ENCODE peak calls at places on chromosomes 16 and 17, in five cellular contexts. G is spleen, I is GM12891, Z is heart left ventricle, A is A549. J is an unnamed sample.
A peak's percentile ranks its signal among the peaks of the same experiment; 100 is the strongest.

GRCh38 chr17:73308017-73308823 is 3.6 kb downstream of the CDC42EP4 start:
- DNase-seq in G (no peak), I (no peak), A (peak; percentile 95), Z (peak; percentile 88), J (peak; percentile 98)

GRCh38 chr17:17784599-17785264 is 52.1 kb downstream of the SREBF1 start:
- DNase-seq in I (no peak), Z (peak; percentile 65), G (no peak), A (peak; percentile 71), J (no peak)

GRCh38 chr16:11632455-11632921 is 35.8 kb upstream of the SNN start:
- DNase-seq in I (no peak), Z (peak; percentile 70), G (peak; percentile 78), A (no peak), J (peak; percentile 66)

GRCh38 chr16:62041401-62041800 is 5.2 kb upstream of the CDH8 start:
- DNase-seq in Z (no peak), A (peak; percentile 53), G (no peak), I (no peak), J (peak; percentile 45)

GRCh38 chr17:50288306-50288705 is 14.0 kb downstream of the TMEM92 start:
- DNase-seq in I (no peak), Z (no peak), A (no peak), G (no peak), J (no peak)

GRCh38 chr16:12178251-12178990 is 201.9 kb downstream of the SNX29 start:
- DNase-seq in Z (peak; percentile 62), A (no peak), I (no peak), G (no peak), J (no peak)

GRCh38 chr16:17343729-17344128 is 127.0 kb downstream of the XYLT1 start:
- DNase-seq in Z (no peak), G (no peak), A (no peak), I (no peak), J (no peak)

GRCh38 chr16:52572656-52573055 is 25.7 kb upstream of the TOX3 start:
- DNase-seq in G (no peak), Z (no peak), A (no peak), I (no peak), J (no peak)

GRCh38 chr17:75525806-75526554 is 483 bp downstream of the LLGL2 start:
- DNase-seq in A (no peak), G (peak; percentile 85), Z (no peak), I (no peak), J (no peak)

GRCh38 chr16:73329363-73330306 is 281.7 kb upstream of the ZFHX3 start:
- DNase-seq in I (no peak), A (no peak), G (no peak), Z (no peak), J (no peak)

GRCh38 chr17:73663614-73664013 is 19.4 kb upstream of the SDK2 start:
- DNase-seq in G (no peak), A (no peak), I (no peak), Z (no peak), J (no peak)

GRCh38 chr17:2076461-2076984 is 21.6 kb downstream of the HIC1 start:
- DNase-seq in G (no peak), Z (no peak), I (no peak), A (no peak), J (no peak)

GRCh38 chr17:38724337-38724988 is 5.7 kb upstream of the CISD3 start:
- DNase-seq in I (no peak), Z (peak; percentile 85), A (no peak), G (peak; percentile 85), J (peak; percentile 75)

GRCh38 chr16:1979271-1980025 is 1.8 kb downstream of the NOXO1 start:
- DNase-seq in G (no peak), A (no peak), I (no peak), Z (no peak), J (no peak)
- TF ChIP-seq POLR2A in G (no peak), A (no peak), I (no peak), Z (no peak), J (no peak)

DNA sequence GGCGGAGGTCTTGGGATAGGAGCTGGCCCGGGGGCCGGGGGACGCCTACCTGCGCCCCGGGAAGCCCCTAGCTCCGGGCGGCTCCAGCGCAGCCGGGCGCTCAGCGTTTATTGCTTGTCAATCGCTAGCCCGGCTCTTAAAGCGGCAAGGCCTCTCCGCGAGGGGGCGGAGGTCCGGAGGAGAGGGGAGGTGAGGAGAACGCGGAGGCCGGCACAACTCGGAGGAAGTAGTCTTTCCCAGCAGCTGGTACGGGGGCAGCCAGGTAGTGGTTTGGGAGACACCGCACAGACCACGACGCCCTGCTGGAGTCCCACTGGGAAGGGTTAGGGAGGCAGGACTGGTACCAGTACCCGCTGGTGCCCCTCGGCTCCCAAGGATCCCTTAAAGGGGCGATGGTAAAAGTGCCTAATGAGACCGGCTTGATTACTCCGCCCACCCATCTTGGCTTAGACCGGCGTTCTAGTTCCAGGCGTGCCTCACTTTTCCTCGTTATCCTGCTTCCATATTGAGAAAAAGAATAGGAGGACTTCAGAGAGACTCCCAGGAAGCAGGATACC is at the start of gene MPP2:
- DNase-seq in Z (peak; percentile 73), A (peak; percentile 71), I (peak; percentile 61), G (peak; percentile 83), J (peak; percentile 57)
- TF ChIP-seq POLR2A in Z (no peak), A (no peak), I (no peak), G (no peak), J (no peak)

GRCh38 chr16:48365030-48365600 is 20.1 kb downstream of the SIAH1 start:
- DNase-seq in G (no peak), I (no peak), Z (no peak), A (peak; percentile 30), J (no peak)

GRCh38 chr16:48366165-48367093 is 18.8 kb downstream of the SIAH1 start:
- DNase-seq in G (no peak), A (peak; percentile 88), I (peak; percentile 32), Z (no peak), J (peak; percentile 54)

GRCh38 chr16:48367443-48368049 is 17.7 kb downstream of the SIAH1 start:
- DNase-seq in I (no peak), G (no peak), A (no peak), Z (no peak), J (no peak)

GRCh38 chr16:48369765-48370164 is 15.4 kb downstream of the SIAH1 start:
- DNase-seq in I (no peak), Z (no peak), G (no peak), A (no peak), J (no peak)

GRCh38 chr16:48365601-48366164 is 19.5 kb downstream of the SIAH1 start:
- DNase-seq in G (peak; percentile 97), A (peak; percentile 93), I (peak; percentile 56), Z (peak; percentile 93), J (peak; percentile 95)
- TF ChIP-seq POLR2A in G (peak; percentile 63), A (peak; percentile 80), I (peak; percentile 47), Z (peak; percentile 97), J (peak; percentile 96)

GRCh38 chr17:29589524-29590260 is at the start of gene GIT1:
- DNase-seq in Z (peak; percentile 93), I (peak; percentile 95), G (peak; percentile 97), A (peak; percentile 85), J (peak; percentile 88)
- TF ChIP-seq POLR2A in Z (peak; percentile 60), I (no peak), G (peak; percentile 13), A (peak; percentile 63), J (peak; percentile 46)

GRCh38 chr16:74771656-74772315 is 2.8 kb downstream of the FA2H start:
- DNase-seq in A (no peak), G (no peak), I (peak; percentile 66), Z (no peak), J (no peak)

GRCh38 chr16:74776926-74777325 is 2.3 kb upstream of the FA2H start:
- DNase-seq in G (no peak), I (no peak), A (no peak), Z (no peak), J (no peak)

GRCh38 chr16:74775255-74775654 is 635 bp upstream of the FA2H start:
- DNase-seq in A (no peak), I (no peak), G (no peak), Z (no peak), J (no peak)

GRCh38 chr16:74773431-74774222 is 993 bp downstream of the FA2H start:
- DNase-seq in A (no peak), G (no peak), Z (no peak), I (no peak), J (no peak)

GRCh38 chr16:74774223-74775139 is at the start of gene FA2H:
- DNase-seq in Z (peak; percentile 66), I (peak; percentile 92), G (peak; percentile 90), A (peak; percentile 71), J (peak; percentile 81)
- TF ChIP-seq POLR2A in Z (no peak), I (no peak), G (no peak), A (peak; percentile 34), J (peak; percentile 50)